ENCODE peak calls at places on chromosomes 13 and 19, in nine cellular contexts. C, R, Q, I, E, H, S, U and B are unnamed samples.
A peak's percentile ranks its signal among the peaks of the same experiment; 100 is the strongest.

GRCh38 chr13:67147257-67148218 is 82.6 kb downstream of the PCDH9 start:
- DNase-seq in C (peak; percentile 24), R (peak; percentile 79), Q (no peak), I (peak; percentile 72), E (peak; percentile 85), H (no peak), S (no peak), U (no peak), B (no peak)

GRCh38 chr19:3783660-3784584 is 2.3 kb downstream of the MATK start:
- DNase-seq in C (peak; percentile 39), R (no peak), Q (peak; percentile 35), I (no peak), E (no peak), H (no peak), S (no peak), U (peak; percentile 54), B (peak; percentile 72)

GRCh38 chr19:15198006-15198356 is 2.8 kb downstream of the NOTCH3 start:
- DNase-seq in C (peak; percentile 42), R (no peak), Q (no peak), I (no peak), E (no peak), H (no peak), S (no peak), U (no peak), B (peak; percentile 66)

GRCh38 chr13:93915269-93915809 is 564.1 kb downstream of the DCT start:
- DNase-seq in C (no peak), R (peak; percentile 41), Q (no peak), I (peak; percentile 75), E (peak; percentile 62), H (no peak), S (no peak), U (no peak), B (no peak)

GRCh38 chr13:81760316-81760715 is 1419.4 kb upstream of the SPRY2 start:
- DNase-seq in C (no peak), R (no peak), Q (no peak), I (no peak), E (no peak), H (no peak), S (no peak), U (no peak), B (no peak)

GRCh38 chr13:48527955-48528354 is 4.9 kb downstream of the RCBTB2 start:
- DNase-seq in C (no peak), R (no peak), Q (no peak), I (no peak), E (no peak), H (no peak), S (no peak), U (no peak), B (no peak)

GRCh38 chr19:45101796-45102195 is 8.8 kb downstream of the PPP1R37 start:
- DNase-seq in C (no peak), R (no peak), Q (no peak), I (no peak), E (no peak), H (no peak), S (no peak), U (no peak), B (no peak)

GRCh38 chr13:67043901-67044300 is 186.2 kb downstream of the PCDH9 start:
- DNase-seq in C (no peak), R (peak; percentile 75), Q (no peak), I (peak; percentile 57), E (peak; percentile 91), H (no peak), S (no peak), U (no peak), B (no peak)

GRCh38 chr13:46100191-46100877 is 4.5 kb downstream of the CPB2 start:
- DNase-seq in C (no peak), R (no peak), Q (no peak), I (no peak), E (peak; percentile 3), H (no peak), S (no peak), U (no peak), B (no peak)

GRCh38 chr13:38979891-38980627 is 10.6 kb downstream of the STOML3 start:
- DNase-seq in C (no peak), R (peak; percentile 36), Q (no peak), I (no peak), E (no peak), H (no peak), S (no peak), U (no peak), B (no peak)

GRCh38 chr19:56885173-56885679 is 44.7 kb upstream of the PEG3 start:
- DNase-seq in C (no peak), R (no peak), Q (no peak), I (no peak), E (no peak), H (no peak), S (no peak), U (no peak), B (no peak)

GRCh38 chr19:3080281-3080680 is 13.9 kb upstream of the GNA11 start:
- DNase-seq in C (no peak), R (no peak), Q (no peak), I (peak; percentile 63), E (peak; percentile 74), H (no peak), S (no peak), U (no peak), B (peak; percentile 82)

GRCh38 chr13:65292488-65292901 is 1937.6 kb downstream of the PCDH9 start:
- DNase-seq in C (peak; percentile 29), R (peak; percentile 79), Q (no peak), I (peak; percentile 86), E (peak; percentile 87), H (no peak), S (no peak), U (no peak), B (no peak)

GRCh38 chr13:71483733-71484132 is 383.3 kb downstream of the DACH1 start:
- DNase-seq in C (no peak), R (no peak), Q (no peak), I (no peak), E (no peak), H (no peak), S (no peak), U (no peak), B (no peak)

GRCh38 chr19:45423589-45424190 is at the start of gene ERCC1:
- DNase-seq in C (peak; percentile 98), R (peak; percentile 97), Q (peak; percentile 67), I (peak; percentile 94), E (peak; percentile 94), H (peak; percentile 87), S (peak; percentile 73), U (no peak), B (peak; percentile 98)

GRCh38 chr19:53626941-53627340 is 4.9 kb upstream of the DPRX start:
- DNase-seq in C (no peak), R (no peak), Q (no peak), I (no peak), E (no peak), H (no peak), S (no peak), U (no peak), B (no peak)

GRCh38 chr19:5969476-5969875 is 8.5 kb downstream of the RANBP3 start:
- DNase-seq in C (no peak), R (no peak), Q (no peak), I (no peak), E (no peak), H (no peak), S (no peak), U (no peak), B (no peak)
- H3K27ac ChIP-seq in C (no peak overlapping the region), R (peak overlapping the region; percentile 84), Q (peak overlapping the region; percentile 53), I (peak overlapping the region; percentile 8), E (no peak overlapping the region), H (no peak overlapping the region), S (peak overlapping the region; percentile 44), U (no peak overlapping the region), B (no peak overlapping the region)

GRCh38 chr13:86082116-86082515 is 282.9 kb upstream of the SLITRK6 start:
- DNase-seq in C (no peak), R (no peak), Q (no peak), I (no peak), E (peak; percentile 0), H (no peak), S (no peak), U (no peak), B (no peak)
- H3K27ac ChIP-seq in C (no peak overlapping the region), R (no peak overlapping the region), Q (no peak overlapping the region), I (no peak overlapping the region), E (no peak overlapping the region), H (no peak overlapping the region), S (no peak overlapping the region), U (no peak overlapping the region), B (no peak overlapping the region)

DNA sequence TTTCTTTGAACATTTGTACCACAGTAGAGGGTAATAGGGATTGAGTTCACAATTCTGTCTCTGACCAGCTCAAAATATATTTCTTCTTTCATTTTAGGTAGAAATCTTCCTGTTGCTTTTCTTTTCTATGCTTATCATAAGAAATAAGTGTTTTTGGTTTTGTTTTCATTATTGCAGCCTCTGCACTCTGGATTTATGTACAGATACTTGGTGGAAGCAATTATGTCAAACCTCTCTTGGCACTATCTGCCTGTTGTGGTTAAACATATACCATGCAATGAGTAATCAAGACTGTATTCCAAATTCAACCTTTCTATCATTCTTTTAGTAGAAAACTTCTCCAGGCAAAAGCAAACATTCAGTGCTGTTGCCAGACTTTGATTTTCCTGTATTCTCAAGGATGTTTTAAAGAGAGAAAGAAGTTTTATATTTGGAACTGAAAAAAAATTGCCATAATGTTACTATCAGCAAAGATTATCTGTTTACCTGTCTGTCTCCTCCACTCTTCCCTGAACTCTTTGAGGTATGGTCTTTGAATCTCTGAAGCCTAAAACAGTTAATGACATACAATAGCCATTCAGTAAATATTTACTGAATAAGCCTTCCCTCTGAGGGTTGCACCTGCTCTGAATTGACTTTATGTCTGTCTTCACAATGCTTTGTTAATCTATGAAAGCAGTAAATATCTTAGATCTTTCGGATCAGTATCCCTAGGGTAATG is 612.5 kb upstream of the PRR20A start:
- DNase-seq in C (no peak), R (no peak), Q (no peak), I (no peak), E (no peak), H (no peak), S (no peak), U (no peak), B (no peak)
- H3K27ac ChIP-seq in C (no peak overlapping the region), R (no peak overlapping the region), Q (no peak overlapping the region), I (no peak overlapping the region), E (no peak overlapping the region), H (no peak overlapping the region), S (no peak overlapping the region), U (no peak overlapping the region), B (no peak overlapping the region)

GRCh38 chr13:98207411-98207810 is 30.3 kb upstream of the RNF113B start:
- DNase-seq in C (no peak), R (no peak), Q (no peak), I (peak; percentile 55), E (peak; percentile 70), H (no peak), S (no peak), U (no peak), B (peak; percentile 65)

GRCh38 chr13:98203641-98204326 is 26.7 kb upstream of the RNF113B start:
- DNase-seq in C (no peak), R (no peak), Q (no peak), I (no peak), E (peak; percentile 69), H (no peak), S (no peak), U (no peak), B (peak; percentile 71)

GRCh38 chr13:98204546-98204945 is 27.5 kb upstream of the RNF113B start:
- DNase-seq in C (no peak), R (no peak), Q (no peak), I (no peak), E (no peak), H (no peak), S (no peak), U (no peak), B (no peak)

GRCh38 chr13:98206946-98207345 is 29.9 kb upstream of the RNF113B start:
- DNase-seq in C (no peak), R (peak; percentile 59), Q (no peak), I (peak; percentile 99), E (peak; percentile 100), H (no peak), S (no peak), U (no peak), B (peak; percentile 81)

GRCh38 chr13:98208606-98209005 is 31.5 kb upstream of the RNF113B start:
- DNase-seq in C (no peak), R (no peak), Q (no peak), I (no peak), E (no peak), H (no peak), S (no peak), U (no peak), B (no peak)
- H3K27ac ChIP-seq in C (no peak overlapping the region), R (no peak overlapping the region), Q (no peak overlapping the region), I (peak overlapping the region; percentile 93), E (peak overlapping the region; percentile 77), H (no peak overlapping the region), S (no peak overlapping the region), U (no peak overlapping the region), B (peak overlapping the region; percentile 98)